ENCODE peak calls at places on chromosome 11, in five cellular contexts. One of them, this sample, is unnamed.

GRCh38 chr11:30488304-30488998 is 97.7 kb downstream of the MPPED2 start:
- DNase-seq in DMS153: peak; percentile 85
- DNase-seq in fibroblast of pulmonary artery: peak; percentile 37
- DNase-seq in DMS53: peak; percentile 93
- DNase-seq in left ventricle myocardium inferior: no peak
- DNase-seq in this sample: peak; percentile 90

GRCh38 chr11:115098037-115098436 is 406.2 kb downstream of the CADM1 start:
- DNase-seq in fibroblast of pulmonary artery: no peak
- DNase-seq in left ventricle myocardium inferior: no peak
- DNase-seq in DMS53: no peak
- DNase-seq in DMS153: no peak
- DNase-seq in this sample: no peak

GRCh38 chr11:116563028-116563712 is 209.6 kb downstream of the BUD13 start:
- DNase-seq in DMS153: peak; percentile 76
- DNase-seq in fibroblast of pulmonary artery: peak; percentile 6
- DNase-seq in DMS53: peak; percentile 85
- DNase-seq in left ventricle myocardium inferior: no peak
- DNase-seq in this sample: peak; percentile 37

GRCh38 chr11:58578136-58578634 is 678 bp upstream of the ZFP91 start:
- DNase-seq in fibroblast of pulmonary artery: peak; percentile 100
- DNase-seq in DMS53: peak; percentile 91
- DNase-seq in left ventricle myocardium inferior: peak; percentile 95
- DNase-seq in DMS153: peak; percentile 98
- DNase-seq in this sample: peak; percentile 99

GRCh38 chr11:10930224-10930960 is 72.5 kb upstream of the ZBED5 start:
- DNase-seq in DMS153: no peak
- DNase-seq in DMS53: peak; percentile 72
- DNase-seq in fibroblast of pulmonary artery: peak; percentile 39
- DNase-seq in left ventricle myocardium inferior: no peak
- DNase-seq in this sample: no peak

GRCh38 chr11:295351-296205 is 3.7 kb downstream of the IFITM5 start:
- DNase-seq in DMS153: no peak
- DNase-seq in left ventricle myocardium inferior: peak; percentile 12
- DNase-seq in DMS53: no peak
- DNase-seq in fibroblast of pulmonary artery: no peak
- DNase-seq in this sample: no peak

GRCh38 chr11:60130496-60130895 is 42.0 kb downstream of the MS4A2 start:
- DNase-seq in fibroblast of pulmonary artery: peak; percentile 3
- DNase-seq in DMS153: peak; percentile 70
- DNase-seq in DMS53: peak; percentile 87
- DNase-seq in left ventricle myocardium inferior: no peak
- DNase-seq in this sample: peak; percentile 13

GRCh38 chr11:41536001-41536568 is 76.6 kb upstream of the LRRC4C start:
- DNase-seq in DMS53: no peak
- DNase-seq in DMS153: no peak
- DNase-seq in fibroblast of pulmonary artery: no peak
- DNase-seq in left ventricle myocardium inferior: no peak
- DNase-seq in this sample: no peak

GRCh38 chr11:45048870-45049825 is 97.3 kb upstream of the PRDM11 start:
- DNase-seq in DMS53: peak; percentile 15
- DNase-seq in DMS153: no peak
- DNase-seq in left ventricle myocardium inferior: peak; percentile 35
- DNase-seq in fibroblast of pulmonary artery: peak; percentile 74
- DNase-seq in this sample: peak; percentile 4

GRCh38 chr11:2903672-2904011 is 18.1 kb upstream of the CDKN1C start:
- DNase-seq in fibroblast of pulmonary artery: no peak
- DNase-seq in DMS53: peak; percentile 77
- DNase-seq in left ventricle myocardium inferior: no peak
- DNase-seq in DMS153: no peak
- DNase-seq in this sample: no peak

GRCh38 chr11:2886936-2887335 is 1.4 kb upstream of the CDKN1C start:
- DNase-seq in left ventricle myocardium inferior: no peak
- DNase-seq in DMS53: no peak
- DNase-seq in DMS153: no peak
- DNase-seq in fibroblast of pulmonary artery: no peak
- DNase-seq in this sample: no peak

GRCh38 chr11:64396079-64396591 is 37.2 kb downstream of the RPS6KA4 start:
- DNase-seq in DMS53: no peak
- DNase-seq in DMS153: no peak
- DNase-seq in left ventricle myocardium inferior: no peak
- DNase-seq in fibroblast of pulmonary artery: no peak
- DNase-seq in this sample: no peak

GRCh38 chr11:72378704-72379383 is 55.5 kb downstream of the CLPB start:
- DNase-seq in fibroblast of pulmonary artery: peak; percentile 25
- DNase-seq in left ventricle myocardium inferior: peak; percentile 69
- DNase-seq in DMS153: no peak
- DNase-seq in DMS53: no peak
- DNase-seq in this sample: no peak

GRCh38 chr11:19704213-19704612 is 8.4 kb upstream of the NAV2 start:
- DNase-seq in DMS53: no peak
- DNase-seq in DMS153: no peak
- DNase-seq in fibroblast of pulmonary artery: no peak
- DNase-seq in left ventricle myocardium inferior: no peak
- DNase-seq in this sample: no peak

GRCh38 chr11:952406-953385 is 27.0 kb downstream of the AP2A2 start:
- DNase-seq in fibroblast of pulmonary artery: peak; percentile 36
- DNase-seq in DMS153: no peak
- DNase-seq in left ventricle myocardium inferior: no peak
- DNase-seq in DMS53: peak; percentile 85
- DNase-seq in this sample: no peak

GRCh38 chr11:94864646-94865045 is 96.5 kb downstream of the AMOTL1 start:
- DNase-seq in DMS53: no peak
- DNase-seq in fibroblast of pulmonary artery: no peak
- DNase-seq in left ventricle myocardium inferior: no peak
- DNase-seq in DMS153: no peak
- DNase-seq in this sample: no peak

GRCh38 chr11:83475741-83476140 is 189.6 kb upstream of the CCDC90B start:
- DNase-seq in DMS153: no peak
- DNase-seq in fibroblast of pulmonary artery: no peak
- DNase-seq in left ventricle myocardium inferior: no peak
- DNase-seq in DMS53: no peak
- DNase-seq in this sample: no peak

GRCh38 chr11:23123766-23124165 is 263.5 kb upstream of the CCDC179 start:
- DNase-seq in fibroblast of pulmonary artery: peak; percentile 34
- DNase-seq in DMS153: peak; percentile 50
- DNase-seq in DMS53: peak; percentile 90
- DNase-seq in left ventricle myocardium inferior: no peak
- DNase-seq in this sample: no peak

GRCh38 chr11:129283141-129283540 is 91.0 kb upstream of the ARHGAP32 start:
- DNase-seq in fibroblast of pulmonary artery: no peak
- DNase-seq in DMS153: peak; percentile 12
- DNase-seq in DMS53: peak; percentile 74
- DNase-seq in left ventricle myocardium inferior: no peak
- DNase-seq in this sample: peak; percentile 30

GRCh38 chr11:7965386-7965785 is at the start of gene NLRP10:
- DNase-seq in DMS153: no peak
- DNase-seq in fibroblast of pulmonary artery: no peak
- DNase-seq in DMS53: no peak
- DNase-seq in left ventricle myocardium inferior: no peak
- DNase-seq in this sample: no peak

GRCh38 chr11:115585361-115586024 is 81.3 kb upstream of the CADM1 start:
- DNase-seq in DMS153: no peak
- DNase-seq in DMS53: no peak
- DNase-seq in left ventricle myocardium inferior: no peak
- DNase-seq in fibroblast of pulmonary artery: no peak
- DNase-seq in this sample: no peak

GRCh38 chr11:8913961-8914660 is 3.1 kb downstream of the AKIP1 start:
- DNase-seq in left ventricle myocardium inferior: no peak
- DNase-seq in DMS153: no peak
- DNase-seq in fibroblast of pulmonary artery: peak; percentile 73
- DNase-seq in DMS53: peak; percentile 65
- DNase-seq in this sample: peak; percentile 15

GRCh38 chr11:9530020-9530628 is 43.3 kb upstream of the WEE1 start:
- DNase-seq in left ventricle myocardium inferior: no peak
- DNase-seq in DMS153: no peak
- DNase-seq in fibroblast of pulmonary artery: peak; percentile 60
- DNase-seq in DMS53: no peak
- DNase-seq in this sample: no peak

GRCh38 chr11:102528618-102529017 is 1.9 kb downstream of the MMP7 start:
- DNase-seq in DMS53: no peak
- DNase-seq in left ventricle myocardium inferior: no peak
- DNase-seq in fibroblast of pulmonary artery: no peak
- DNase-seq in DMS153: no peak
- DNase-seq in this sample: no peak

GRCh38 chr11:86101941-86102407 is 33.1 kb upstream of the PICALM start:
- DNase-seq in DMS53: no peak
- DNase-seq in left ventricle myocardium inferior: no peak
- DNase-seq in fibroblast of pulmonary artery: peak; percentile 18
- DNase-seq in DMS153: no peak
- DNase-seq in this sample: no peak

GRCh38 chr11:62593434-62594044 is 2.2 kb upstream of the TUT1 start:
- DNase-seq in DMS153: peak; percentile 39
- DNase-seq in fibroblast of pulmonary artery: peak; percentile 85
- DNase-seq in left ventricle myocardium inferior: peak; percentile 79
- DNase-seq in DMS53: peak; percentile 91
- DNase-seq in this sample: peak; percentile 52

GRCh38 chr11:88178211-88178610 is 3.0 kb upstream of the RAB38 start:
- DNase-seq in DMS53: no peak
- DNase-seq in DMS153: no peak
- DNase-seq in fibroblast of pulmonary artery: peak; percentile 33
- DNase-seq in left ventricle myocardium inferior: no peak
- DNase-seq in this sample: no peak

GRCh38 chr11:109036011-109036410 is 371.1 kb downstream of the DDX10 start:
- DNase-seq in fibroblast of pulmonary artery: no peak
- DNase-seq in DMS53: no peak
- DNase-seq in left ventricle myocardium inferior: no peak
- DNase-seq in DMS153: no peak
- DNase-seq in this sample: no peak

GRCh38 chr11:124446926-124447325 is 1.4 kb upstream of the OR8B8 start:
- DNase-seq in left ventricle myocardium inferior: no peak
- DNase-seq in DMS53: peak; percentile 45
- DNase-seq in DMS153: no peak
- DNase-seq in fibroblast of pulmonary artery: peak; percentile 15
- DNase-seq in this sample: no peak

GRCh38 chr11:94845622-94846021 is 77.5 kb downstream of the AMOTL1 start:
- DNase-seq in DMS153: peak; percentile 78
- DNase-seq in fibroblast of pulmonary artery: no peak
- DNase-seq in DMS53: peak; percentile 73
- DNase-seq in left ventricle myocardium inferior: no peak
- DNase-seq in this sample: peak; percentile 91

GRCh38 chr11:86143429-86144030 is 74.6 kb upstream of the PICALM start:
- DNase-seq in fibroblast of pulmonary artery: no peak
- DNase-seq in left ventricle myocardium inferior: peak; percentile 39
- DNase-seq in DMS53: no peak
- DNase-seq in DMS153: no peak
- DNase-seq in this sample: no peak

GRCh38 chr11:27991731-27992130 is 116.2 kb downstream of the KIF18A start:
- DNase-seq in fibroblast of pulmonary artery: peak; percentile 64
- DNase-seq in DMS153: no peak
- DNase-seq in DMS53: no peak
- DNase-seq in left ventricle myocardium inferior: no peak
- DNase-seq in this sample: no peak

GRCh38 chr11:28529540-28530410 is 421.6 kb downstream of the METTL15 start:
- DNase-seq in DMS153: no peak
- DNase-seq in left ventricle myocardium inferior: no peak
- DNase-seq in DMS53: peak; percentile 64
- DNase-seq in fibroblast of pulmonary artery: peak; percentile 85
- DNase-seq in this sample: peak; percentile 2

GRCh38 chr11:1450958-1451710 is 35.4 kb downstream of the MOB2 start:
- DNase-seq in left ventricle myocardium inferior: no peak
- DNase-seq in DMS153: no peak
- DNase-seq in DMS53: no peak
- DNase-seq in fibroblast of pulmonary artery: no peak
- DNase-seq in this sample: no peak